ENCODE peak calls at places on chromosomes 12 and 14, in eight cellular contexts. E is heart right ventricle; R is AG09309; O is DMS79 treated with DMSO at 0.1 percent for 48 hours; N is stimulated activated effector memory CD8-positive, alpha-beta T cell treated with anti-CD3 and anti-CD28 coated beads, Interleukin-12 subunit alpha, Interleukin-12 subunit beta, amount 100 ng/mL, for 72 hours; F is endothelial cell; C is T-helper 9 cell; U is T-helper 2 cell. Y is an unnamed sample.

GRCh38 chr14:60249321-60250251 is 565 bp downstream of the PPM1A start:
- DNase-seq in U (peak), E (peak), N (peak), O (peak), R (no peak), C (peak), F (peak), Y (peak)

GRCh38 chr14:99605299-99605961 is 1.4 kb upstream of the CCDC85C start:
- DNase-seq in O (peak), F (peak), E (peak), U (peak), N (peak), C (peak), R (no peak), Y (peak)

GRCh38 chr12:100699209-100699608 is 95.4 kb upstream of the ANO4 start:
- DNase-seq in O (no peak), R (no peak), C (no peak), F (no peak), E (no peak), U (no peak), N (no peak), Y (no peak)

GRCh38 chr12:83196694-83197350 is 510.1 kb downstream of the TMTC2 start:
- DNase-seq in E (no peak), N (no peak), R (no peak), O (no peak), F (no peak), U (no peak), C (no peak), Y (no peak)

GRCh38 chr14:72619071-72619710 is 274.7 kb downstream of the DPF3 start:
- DNase-seq in O (no peak), E (no peak), R (no peak), C (no peak), U (no peak), F (no peak), N (no peak), Y (no peak)

GRCh38 chr14:32350020-32350419 is 20.9 kb downstream of the AKAP6 start:
- DNase-seq in O (no peak), N (no peak), C (no peak), R (no peak), U (no peak), F (no peak), E (no peak), Y (no peak)

GRCh38 chr12:28442101-28442500 is 251.8 kb downstream of the CCDC91 start:
- DNase-seq in C (no peak), O (no peak), E (no peak), R (no peak), U (no peak), F (no peak), N (no peak), Y (no peak)

GRCh38 chr12:106415134-106415533 is 57.6 kb downstream of the POLR3B start:
- DNase-seq in U (no peak), O (no peak), R (peak), E (no peak), N (no peak), F (no peak), C (no peak), Y (no peak)

GRCh38 chr12:1858456-1858855 is 38.1 kb downstream of the LRTM2 start:
- DNase-seq in R (no peak), N (no peak), C (no peak), F (no peak), E (no peak), U (no peak), O (no peak), Y (no peak)

GRCh38 chr14:98182385-98183055 is 1089.5 kb downstream of the BCL11B start:
- DNase-seq in O (no peak), C (no peak), U (peak), R (no peak), N (peak), F (no peak), E (no peak), Y (no peak)

GRCh38 chr14:93067088-93067487 is 48.6 kb downstream of the ITPK1 start:
- DNase-seq in R (no peak), N (no peak), E (no peak), F (no peak), C (no peak), O (no peak), U (no peak), Y (no peak)

GRCh38 chr14:32905052-32905451 is 33.6 kb upstream of the NPAS3 start:
- DNase-seq in E (no peak), C (no peak), N (no peak), U (no peak), F (no peak), R (no peak), O (no peak), Y (no peak)

GRCh38 chr12:80513211-80513610 is 69.2 kb downstream of the PTPRQ start:
- DNase-seq in U (no peak), O (no peak), F (no peak), C (no peak), R (no peak), N (no peak), E (no peak), Y (no peak)

GRCh38 chr12:115407036-115407435 is 723.1 kb upstream of the TBX3 start:
- DNase-seq in U (no peak), F (no peak), C (no peak), N (no peak), E (no peak), O (peak), R (no peak), Y (no peak)

GRCh38 chr14:23984891-23985607 is 3.7 kb upstream of the DHRS4L2 start:
- DNase-seq in O (no peak), C (no peak), F (no peak), E (no peak), N (no peak), U (no peak), R (peak), Y (no peak)

GRCh38 chr12:52741378-52742195 is 35.6 kb downstream of the KRT76 start:
- DNase-seq in E (peak), O (no peak), C (peak), R (peak), N (peak), F (peak), U (peak), Y (no peak)

GRCh38 chr12:16350682-16351081 is 3.2 kb downstream of the MGST1 start:
- DNase-seq in C (no peak), F (no peak), R (peak), N (no peak), O (no peak), U (no peak), E (peak), Y (no peak)

GRCh38 chr12:27083861-27084271 is 1.5 kb upstream of the C12orf71 start:
- DNase-seq in O (no peak), C (no peak), E (no peak), R (peak), N (no peak), F (no peak), U (no peak), Y (no peak)

GRCh38 chr14:32896979-32897723 is 41.5 kb upstream of the NPAS3 start:
- DNase-seq in N (no peak), O (peak), R (peak), E (no peak), C (no peak), U (no peak), F (no peak), Y (no peak)

GRCh38 chr14:92456215-92457017 is 57.2 kb upstream of the RIN3 start:
- DNase-seq in R (no peak), U (no peak), C (no peak), N (no peak), O (no peak), F (peak), E (peak), Y (no peak)

GRCh38 chr12:1418144-1418543 is 176.2 kb downstream of the FBXL14 start:
- DNase-seq in U (no peak), N (no peak), O (no peak), R (no peak), F (no peak), E (no peak), C (no peak), Y (no peak)

GRCh38 chr12:6230321-6231110 is 30.3 kb downstream of the CD9 start:
- DNase-seq in E (no peak), C (peak), O (no peak), F (no peak), R (no peak), U (peak), N (peak), Y (peak)

GRCh38 chr14:65618996-65619395 is 206.5 kb downstream of the FUT8 start:
- DNase-seq in C (no peak), R (no peak), U (no peak), F (no peak), N (no peak), O (no peak), E (no peak), Y (no peak)

GRCh38 chr12:32072102-32072501 is 34.5 kb upstream of the BICD1 start:
- DNase-seq in O (no peak), C (no peak), N (no peak), R (no peak), E (no peak), F (no peak), U (no peak), Y (no peak)

GRCh38 chr12:588658-589057 is 74.6 kb downstream of the NINJ2 start:
- DNase-seq in N (no peak), E (no peak), U (no peak), F (no peak), C (no peak), R (no peak), O (no peak), Y (no peak)

GRCh38 chr12:15151141-15152091 is 69.8 kb downstream of the RERG start:
- DNase-seq in C (no peak), U (no peak), E (no peak), F (no peak), R (no peak), O (peak), N (no peak), Y (no peak)

GRCh38 chr12:94074970-94075695 is 73.2 kb upstream of the PLXNC1 start:
- DNase-seq in F (peak), N (no peak), O (peak), R (peak), C (no peak), E (peak), U (no peak), Y (no peak)

GRCh38 chr14:50668008-50668851 is at the start of gene SAV1:
- DNase-seq in E (peak), U (peak), C (peak), O (peak), N (peak), R (peak), F (peak), Y (peak)

GRCh38 chr14:101284711-101285110 is 276.6 kb upstream of the DIO3 start:
- DNase-seq in R (no peak), F (no peak), C (no peak), E (no peak), N (no peak), O (no peak), U (no peak), Y (no peak)

GRCh38 chr12:90938451-90938850 is 16.5 kb downstream of the CCER1 start:
- DNase-seq in N (no peak), F (no peak), U (no peak), O (no peak), R (no peak), E (no peak), C (no peak), Y (no peak)

GRCh38 chr14:61434315-61434714 is 112.9 kb downstream of the PRKCH start:
- DNase-seq in U (no peak), R (no peak), N (no peak), F (no peak), C (no peak), O (no peak), E (no peak), Y (no peak)

GRCh38 chr12:129381717-129382116 is 522.1 kb downstream of the TMEM132D start:
- DNase-seq in F (no peak), E (no peak), O (peak), N (no peak), R (no peak), C (no peak), U (no peak), Y (no peak)

Y was measured in activated B cell treated with CpG ODN at 0.5 μM for 24 hours.